ENCODE peak calls at places on chromosomes 5 and 9, in nine cellular contexts. Y is HFF-Myc, F is fibroblast of pulmonary artery, B is cardiac fibroblast, I is body of pancreas, G is GM12865, S is HL-60, J is LNCaP clone FGC, Q is PC-9. U is an unnamed sample.

GRCh38 chr9:74348777-74349176 is 148.4 kb upstream of the RORB start:
- DNase-seq in Y (no peak), F (no peak), B (no peak), I (no peak), G (no peak), S (no peak), J (no peak), Q (no peak), U (no peak)

GRCh38 chr5:76521240-76521758 is 101.9 kb downstream of the F2RL2 start:
- DNase-seq in Y (no peak), F (peak), B (peak), I (no peak), G (peak), S (no peak), J (no peak), Q (no peak), U (peak)

GRCh38 chr5:119860463-119860862 is 231.1 kb downstream of the FAM170A start:
- DNase-seq in Y (no peak), F (no peak), B (no peak), I (no peak), G (no peak), S (no peak), J (no peak), Q (no peak), U (no peak)

GRCh38 chr5:150001660-150002493 is 1.3 kb downstream of the HMGXB3 start:
- DNase-seq in Y (peak), F (peak), B (peak), I (peak), G (peak), S (peak), J (no peak), Q (peak), U (peak)

GRCh38 chr9:13322828-13323550 is 43.5 kb upstream of the MPDZ start:
- DNase-seq in Y (no peak), F (no peak), B (no peak), I (no peak), G (no peak), S (no peak), J (no peak), Q (no peak), U (no peak)

GRCh38 chr5:57298295-57298984 is 124.6 kb downstream of the GPBP1 start:
- DNase-seq in Y (peak), F (peak), B (peak), I (peak), G (peak), S (peak), J (peak), Q (peak), U (peak)

GRCh38 chr5:68140763-68141162 is 74.8 kb upstream of the PIK3R1 start:
- DNase-seq in Y (no peak), F (no peak), B (no peak), I (no peak), G (peak), S (no peak), J (no peak), Q (no peak), U (no peak)

GRCh38 chr9:121372563-121373400 is 2.7 kb upstream of the STOM start:
- DNase-seq in Y (no peak), F (peak), B (peak), I (peak), G (no peak), S (no peak), J (no peak), Q (no peak), U (peak)

GRCh38 chr5:51382759-51383493 is at the start of gene ISL1:
- DNase-seq in Y (peak), F (peak), B (peak), I (peak), G (no peak), S (no peak), J (peak), Q (no peak), U (peak)

GRCh38 chr9:95171001-95171400 is 146.5 kb downstream of the FANCC start:
- DNase-seq in Y (peak), F (peak), B (peak), I (no peak), G (peak), S (no peak), J (no peak), Q (no peak), U (peak)

GRCh38 chr5:154287136-154287535 is 96.6 kb downstream of the GALNT10 start:
- DNase-seq in Y (peak), F (peak), B (peak), I (peak), G (no peak), S (no peak), J (no peak), Q (peak), U (peak)

GRCh38 chr5:64632251-64632650 is 58.1 kb upstream of the SHISAL2B start:
- DNase-seq in Y (peak), F (peak), B (no peak), I (no peak), G (no peak), S (no peak), J (no peak), Q (no peak), U (peak)

GRCh38 chr5:150751096-150751891 is 7.5 kb downstream of the DCTN4 start:
- DNase-seq in Y (no peak), F (no peak), B (no peak), I (no peak), G (no peak), S (no peak), J (no peak), Q (no peak), U (peak)

GRCh38 chr9:28001096-28001495 is 427.8 kb upstream of the C9orf72 start:
- DNase-seq in Y (no peak), F (no peak), B (no peak), I (no peak), G (no peak), S (no peak), J (no peak), Q (no peak), U (no peak)

GRCh38 chr5:180201051-180201987 is 7.7 kb downstream of the RASGEF1C start:
- DNase-seq in Y (no peak), F (peak), B (peak), I (no peak), G (no peak), S (no peak), J (no peak), Q (peak), U (no peak)

GRCh38 chr5:133048993-133049725 is 2.7 kb upstream of the HSPA4 start:
- DNase-seq in Y (no peak), F (peak), B (peak), I (no peak), G (no peak), S (no peak), J (peak), Q (no peak), U (no peak)

GRCh38 chr5:169944922-169945675 is 35.2 kb downstream of the INSYN2B start:
- DNase-seq in Y (no peak), F (no peak), B (no peak), I (no peak), G (peak), S (no peak), J (no peak), Q (no peak), U (no peak)

GRCh38 chr5:81398741-81399140 is 4.8 kb upstream of the ACOT12 start:
- DNase-seq in Y (no peak), F (no peak), B (no peak), I (no peak), G (no peak), S (no peak), J (no peak), Q (no peak), U (no peak)

GRCh38 chr9:114621975-114622609 is 11.0 kb downstream of the TMEM268 start:
- DNase-seq in Y (peak), F (peak), B (peak), I (no peak), G (no peak), S (no peak), J (no peak), Q (no peak), U (peak)

GRCh38 chr9:112664541-112664940 is 53.4 kb downstream of the INIP start:
- DNase-seq in Y (no peak), F (no peak), B (no peak), I (no peak), G (no peak), S (no peak), J (no peak), Q (no peak), U (peak)

GRCh38 chr9:136847065-136847826 is 2.0 kb upstream of the PHPT1 start:
- DNase-seq in Y (no peak), F (peak), B (peak), I (peak), G (peak), S (no peak), J (no peak), Q (peak), U (peak)

GRCh38 chr9:134663753-134664415 is 22.3 kb downstream of the COL5A1 start:
- DNase-seq in Y (no peak), F (no peak), B (no peak), I (no peak), G (no peak), S (no peak), J (no peak), Q (no peak), U (no peak)
- TF ChIP-seq CTCF in Y (peak), F (peak), B (peak), I (no peak), G (no peak), S (no peak), J (no peak), Q (no peak), U (peak)

DNA sequence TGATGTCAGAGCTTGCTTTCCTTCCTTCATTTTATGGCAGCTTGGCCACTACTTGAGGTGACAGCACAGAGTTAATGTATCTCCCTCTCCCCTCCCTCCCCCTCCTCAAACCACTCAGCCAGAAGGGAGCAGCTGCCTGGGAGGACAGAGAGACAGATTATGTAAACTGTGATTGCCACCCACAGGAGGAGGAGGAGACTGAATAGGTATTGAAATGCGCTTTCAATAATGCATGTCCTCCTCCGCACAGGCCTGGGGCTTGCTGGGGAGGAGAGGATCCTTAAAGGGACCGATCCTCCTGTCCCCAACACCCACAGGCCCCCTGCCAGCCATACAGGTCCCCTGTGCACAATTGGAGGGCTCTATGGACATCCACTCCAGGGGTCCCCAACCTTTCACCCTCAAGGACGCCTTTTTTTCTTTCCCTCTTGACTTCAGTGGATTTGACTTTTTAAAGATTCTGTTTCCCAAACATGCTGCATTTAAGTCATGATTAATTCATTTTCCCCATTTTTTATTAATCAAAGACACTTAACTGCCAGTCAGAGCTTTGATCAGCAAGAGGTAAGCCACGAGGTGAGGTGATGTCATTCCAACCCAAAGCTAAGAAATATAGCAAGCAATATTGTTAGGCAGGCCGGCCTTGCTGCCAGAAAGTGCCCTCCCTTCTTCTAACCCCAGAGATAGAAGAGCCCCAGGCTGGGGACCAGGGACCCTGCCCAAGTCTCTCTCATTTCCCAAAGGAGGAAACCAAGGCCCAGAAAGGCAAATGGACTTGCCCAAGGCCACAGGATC is 47.5 kb upstream of the CPLX2 start:
- DNase-seq in Y (no peak), F (no peak), B (no peak), I (no peak), G (no peak), S (no peak), J (no peak), Q (no peak), U (no peak)
- H3K4me3 ChIP-seq in Y (no peak), F (no peak), B (no peak), I (no peak), G (no peak), S (no peak), J (no peak), Q (no peak), U (no peak)

DNA sequence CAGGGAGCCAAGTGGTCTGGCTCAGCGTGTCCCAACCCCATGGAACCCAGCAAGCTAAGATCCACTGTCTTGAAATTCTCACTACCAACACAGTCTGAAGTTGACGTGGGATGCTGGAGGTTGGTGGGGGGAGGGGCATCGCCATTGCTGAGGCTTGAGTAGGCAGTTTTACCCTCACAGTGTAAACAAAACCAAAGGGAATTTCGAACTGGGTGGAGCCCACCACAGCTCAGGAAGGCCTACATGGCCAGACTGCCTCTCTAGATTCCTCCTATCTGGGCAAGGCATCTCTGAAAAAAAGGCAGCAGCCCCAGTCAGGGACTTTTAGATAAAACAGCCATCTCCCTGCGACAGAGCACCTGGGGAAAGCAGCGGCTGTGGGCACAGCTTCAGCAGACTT is 17.1 kb upstream of the FBXL17 start:
- DNase-seq in Y (no peak), F (no peak), B (no peak), I (no peak), G (no peak), S (no peak), J (no peak), Q (no peak), U (no peak)
- TF ChIP-seq CTCF in Y (no peak), F (no peak), B (no peak), I (no peak), G (no peak), S (no peak), J (no peak), Q (no peak), U (no peak)

DNA sequence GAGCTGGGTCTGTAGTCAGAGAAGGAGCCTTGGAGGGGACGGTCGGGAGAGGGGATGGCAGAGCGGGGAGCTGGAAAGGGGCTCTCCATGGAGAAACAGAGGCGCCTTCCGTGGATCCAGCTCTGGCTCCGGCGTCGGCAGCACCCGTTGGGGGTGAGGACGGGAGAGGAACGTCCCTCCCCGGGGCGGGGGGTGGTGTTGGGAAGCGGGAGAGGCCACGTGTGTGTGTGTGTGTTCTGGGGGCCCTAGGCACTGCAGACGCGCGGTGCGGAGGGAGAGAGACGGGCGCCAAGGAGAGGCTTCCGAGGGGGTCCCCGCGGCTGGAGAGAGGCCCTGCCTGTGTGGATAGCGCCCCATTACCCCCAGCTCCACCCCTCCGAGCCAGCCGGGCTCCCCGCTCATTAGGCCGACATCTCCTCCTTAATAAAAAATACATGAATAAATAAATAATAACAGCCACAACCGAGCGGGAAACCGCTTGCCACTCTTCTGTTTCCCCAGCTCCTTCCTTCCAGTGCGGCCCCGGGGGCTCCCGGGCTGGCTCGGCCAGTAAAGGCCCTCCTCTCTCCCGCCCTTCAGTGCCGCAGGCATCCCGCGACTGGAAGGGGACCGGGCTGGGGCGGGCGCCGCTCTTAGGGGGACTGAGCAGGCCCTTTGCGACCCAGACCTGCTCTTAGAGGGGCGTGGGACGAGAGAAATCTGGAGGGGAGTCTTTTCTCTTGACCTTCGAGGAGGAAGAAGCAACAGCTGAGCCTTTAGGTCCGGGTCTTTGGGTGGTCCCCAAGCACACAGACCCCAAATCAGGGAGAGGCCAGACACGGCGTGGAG is 71.3 kb upstream of the ARAP3 start:
- DNase-seq in Y (no peak), F (no peak), B (no peak), I (no peak), G (no peak), S (no peak), J (no peak), Q (no peak), U (no peak)
- H3K4me3 ChIP-seq in Y (no peak), F (no peak), B (no peak), I (no peak), G (no peak), S (no peak), J (no peak), Q (no peak), U (no peak)

DNA sequence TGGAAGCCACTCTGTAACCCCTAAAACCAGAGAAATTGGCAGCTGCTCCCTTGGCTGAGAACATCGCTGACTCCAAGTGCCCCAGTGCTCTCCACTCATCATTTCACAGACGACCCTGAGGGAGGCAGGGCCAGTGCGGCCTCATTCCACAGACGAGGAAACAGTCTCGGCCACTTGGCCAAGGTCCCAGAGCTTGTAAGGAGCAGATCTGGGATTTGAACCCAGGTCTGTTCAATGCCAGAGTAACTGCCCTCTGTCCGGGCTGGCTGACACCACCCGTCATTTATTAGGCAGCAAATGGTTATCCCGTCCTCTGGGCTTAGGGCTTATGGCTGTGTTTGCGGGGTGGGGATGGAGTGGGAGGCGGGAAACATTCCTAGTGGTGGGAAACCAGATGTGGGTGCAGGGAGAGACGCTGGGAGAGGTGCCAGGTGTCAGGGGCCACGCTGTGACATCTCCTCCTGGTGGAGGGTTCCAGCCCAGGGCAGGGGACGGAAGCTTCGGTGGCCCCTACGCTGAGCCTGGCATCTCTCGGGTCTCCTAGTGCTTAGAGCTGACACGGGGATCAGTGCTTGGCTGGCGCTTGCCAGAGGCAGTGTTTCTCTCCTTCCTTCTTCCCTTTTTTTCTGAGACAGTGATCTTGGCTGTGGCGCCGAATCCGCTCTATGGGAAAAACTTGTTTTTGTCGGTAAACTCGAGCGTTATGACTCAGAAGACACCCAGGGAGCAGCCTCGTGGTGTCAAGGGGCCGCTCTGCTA is 20.1 kb upstream of the IER5L start:
- DNase-seq in Y (no peak), F (peak), B (peak), I (no peak), G (no peak), S (peak), J (no peak), Q (no peak), U (peak)
- TF ChIP-seq CTCF in Y (no peak), F (no peak), B (no peak), I (no peak), G (no peak), S (no peak), J (no peak), Q (no peak), U (peak)

GRCh38 chr5:135489466-135490244 is 37.5 kb upstream of the TIFAB start:
- DNase-seq in Y (no peak), F (no peak), B (no peak), I (no peak), G (no peak), S (no peak), J (no peak), Q (no peak), U (peak)
- H3K4me3 ChIP-seq in Y (peak), F (no peak), B (no peak), I (no peak), G (no peak), S (no peak), J (no peak), Q (no peak), U (peak)